ENCODE peak calls at places on chromosomes 12 and 14, in ten cellular contexts. W, P, M, R, S, Q, H, D, G and U are unnamed samples.

GRCh38 chr12:70849265-70849960 is 71.1 kb downstream of the PTPRR start:
- DNase-seq in W (no peak), P (no peak), M (no peak), R (no peak), S (no peak), Q (peak; percentile 32), H (peak; percentile 32), D (peak; percentile 2), G (peak; percentile 28), U (no peak)

GRCh38 chr12:104784592-104784991 is 173.5 kb downstream of the SLC41A2 start:
- DNase-seq in W (no peak), P (no peak), M (no peak), R (no peak), S (no peak), Q (peak; percentile 16), H (peak; percentile 79), D (no peak), G (no peak), U (no peak)

GRCh38 chr14:58107041-58107440 is 45.0 kb downstream of the ARMH4 start:
- DNase-seq in W (no peak), P (no peak), M (no peak), R (no peak), S (no peak), Q (no peak), H (no peak), D (no peak), G (no peak), U (no peak)

GRCh38 chr14:78088941-78089340 is 81.2 kb upstream of the NRXN3 start:
- DNase-seq in W (no peak), P (no peak), M (peak; percentile 11), R (no peak), S (peak; percentile 50), Q (no peak), H (peak; percentile 40), D (no peak), G (no peak), U (no peak)

GRCh38 chr12:112684742-112685141 is 106.8 kb upstream of the RPH3A start:
- DNase-seq in W (no peak), P (no peak), M (no peak), R (no peak), S (peak; percentile 41), Q (no peak), H (peak; percentile 59), D (peak; percentile 7), G (no peak), U (no peak)

GRCh38 chr12:88784166-88784565 is 203.9 kb upstream of the KITLG start:
- DNase-seq in W (no peak), P (no peak), M (no peak), R (no peak), S (no peak), Q (no peak), H (peak; percentile 56), D (no peak), G (no peak), U (no peak)

GRCh38 chr12:101581190-101581589 is 13.6 kb upstream of the MYBPC1 start:
- DNase-seq in W (no peak), P (no peak), M (no peak), R (no peak), S (no peak), Q (no peak), H (no peak), D (no peak), G (no peak), U (no peak)

GRCh38 chr12:106145539-106146447 is 7.0 kb upstream of the NUAK1 start:
- DNase-seq in W (peak; percentile 56), P (no peak), M (peak; percentile 68), R (no peak), S (peak; percentile 27), Q (no peak), H (peak; percentile 76), D (no peak), G (no peak), U (peak; percentile 18)

GRCh38 chr12:12070149-12070548 is 590 bp upstream of the BCL2L14 start:
- DNase-seq in W (no peak), P (no peak), M (no peak), R (no peak), S (no peak), Q (no peak), H (no peak), D (no peak), G (no peak), U (no peak)

GRCh38 chr12:43893670-43894069 is 57.8 kb downstream of the TMEM117 start:
- DNase-seq in W (no peak), P (no peak), M (no peak), R (no peak), S (no peak), Q (peak; percentile 80), H (no peak), D (no peak), G (no peak), U (no peak)

GRCh38 chr12:57138526-57139272 is 8.7 kb downstream of the LRP1-AS start:
- DNase-seq in W (peak; percentile 88), P (no peak), M (peak; percentile 91), R (no peak), S (no peak), Q (no peak), H (no peak), D (peak; percentile 83), G (no peak), U (peak; percentile 68)
- H3K27ac ChIP-seq in W (peak overlapping the region; percentile 99), P (no peak overlapping the region), M (peak overlapping the region; percentile 39), R (no peak overlapping the region), S (no peak overlapping the region), Q (peak overlapping the region; percentile 67), H (no peak overlapping the region), D (peak overlapping the region; percentile 86), G (peak overlapping the region; percentile 58), U (peak overlapping the region; percentile 75)

DNA sequence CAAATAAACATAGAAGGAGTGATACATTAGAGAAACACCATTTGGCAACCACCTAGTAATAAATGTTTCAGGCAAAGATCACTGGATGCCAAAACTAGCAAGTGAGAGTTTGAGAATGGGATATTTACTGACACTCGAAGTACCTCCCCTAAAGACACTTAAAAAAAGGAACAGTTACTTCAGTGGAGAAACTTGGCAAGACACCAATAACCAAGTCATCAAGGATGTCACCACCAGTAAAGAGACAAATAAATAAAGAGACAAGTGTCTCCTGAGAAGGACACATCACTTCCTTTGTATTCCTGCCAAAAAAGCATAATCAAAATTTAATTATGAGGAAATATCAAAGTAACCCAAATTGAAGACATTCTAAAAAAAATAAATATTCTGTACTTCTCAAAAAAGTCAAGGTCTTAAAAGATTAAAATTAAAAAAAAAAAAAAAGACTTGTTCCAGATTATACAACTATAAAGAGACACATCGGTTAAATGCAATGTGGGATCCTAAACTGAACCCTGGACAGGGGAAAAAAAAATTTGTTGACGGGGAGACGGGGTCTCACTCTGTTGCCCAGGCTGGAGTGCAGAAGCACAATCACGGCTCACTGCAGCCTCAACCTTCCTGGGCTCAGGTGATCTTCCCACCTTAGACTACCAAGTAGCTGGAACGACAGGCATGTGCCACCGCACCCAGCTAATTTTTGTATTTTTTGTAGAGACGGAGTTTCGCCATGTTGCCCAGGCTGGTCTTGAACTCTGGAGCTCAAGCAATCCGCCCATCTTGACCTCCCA is 26.4 kb downstream of the TM7SF3 start:
- DNase-seq in W (no peak), P (no peak), M (no peak), R (no peak), S (no peak), Q (peak; percentile 16), H (no peak), D (no peak), G (no peak), U (no peak)
- H3K27ac ChIP-seq in W (no peak overlapping the region), P (no peak overlapping the region), M (peak overlapping the region; percentile 4), R (no peak overlapping the region), S (no peak overlapping the region), Q (no peak overlapping the region), H (no peak overlapping the region), D (no peak overlapping the region), G (no peak overlapping the region), U (no peak overlapping the region)

GRCh38 chr12:66041651-66042363 is 88.7 kb downstream of the LLPH start:
- DNase-seq in W (no peak), P (no peak), M (no peak), R (no peak), S (no peak), Q (no peak), H (no peak), D (no peak), G (no peak), U (no peak)

GRCh38 chr12:66032739-66033138 is 97.8 kb downstream of the LLPH start:
- DNase-seq in W (no peak), P (no peak), M (no peak), R (no peak), S (no peak), Q (no peak), H (no peak), D (no peak), G (no peak), U (no peak)

GRCh38 chr12:66035289-66035961 is 95.1 kb downstream of the LLPH start:
- DNase-seq in W (no peak), P (no peak), M (no peak), R (no peak), S (no peak), Q (peak; percentile 69), H (peak; percentile 28), D (peak; percentile 42), G (peak; percentile 32), U (no peak)

DNA sequence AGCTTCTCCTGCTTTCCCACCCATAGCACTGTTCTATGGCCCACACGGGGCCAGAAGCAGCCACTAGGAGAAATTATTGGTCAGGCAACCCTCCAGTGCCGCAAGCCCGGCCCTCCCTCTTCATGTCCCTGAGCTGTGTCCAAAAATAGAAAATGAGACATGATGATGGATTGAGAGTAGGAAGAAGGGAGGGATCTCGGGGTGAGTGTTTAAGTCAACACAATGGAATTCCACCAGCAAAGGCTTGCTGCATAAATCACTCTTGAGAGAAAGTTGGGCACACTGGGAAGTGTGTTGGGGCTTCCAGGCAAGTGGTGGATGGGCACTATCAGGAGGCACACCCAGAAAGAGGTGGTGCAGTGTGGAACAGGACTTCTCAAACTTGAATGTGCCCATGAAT is 94.2 kb downstream of the LLPH start:
- DNase-seq in W (peak; percentile 40), P (no peak), M (no peak), R (no peak), S (no peak), Q (peak; percentile 99), H (peak; percentile 22), D (peak; percentile 60), G (peak; percentile 89), U (peak; percentile 47)
- H3K27ac ChIP-seq in W (peak overlapping the region; percentile 58), P (no peak overlapping the region), M (no peak overlapping the region), R (no peak overlapping the region), S (no peak overlapping the region), Q (no peak overlapping the region), H (no peak overlapping the region), D (no peak overlapping the region), G (peak overlapping the region; percentile 67), U (peak overlapping the region; percentile 64)

DNA sequence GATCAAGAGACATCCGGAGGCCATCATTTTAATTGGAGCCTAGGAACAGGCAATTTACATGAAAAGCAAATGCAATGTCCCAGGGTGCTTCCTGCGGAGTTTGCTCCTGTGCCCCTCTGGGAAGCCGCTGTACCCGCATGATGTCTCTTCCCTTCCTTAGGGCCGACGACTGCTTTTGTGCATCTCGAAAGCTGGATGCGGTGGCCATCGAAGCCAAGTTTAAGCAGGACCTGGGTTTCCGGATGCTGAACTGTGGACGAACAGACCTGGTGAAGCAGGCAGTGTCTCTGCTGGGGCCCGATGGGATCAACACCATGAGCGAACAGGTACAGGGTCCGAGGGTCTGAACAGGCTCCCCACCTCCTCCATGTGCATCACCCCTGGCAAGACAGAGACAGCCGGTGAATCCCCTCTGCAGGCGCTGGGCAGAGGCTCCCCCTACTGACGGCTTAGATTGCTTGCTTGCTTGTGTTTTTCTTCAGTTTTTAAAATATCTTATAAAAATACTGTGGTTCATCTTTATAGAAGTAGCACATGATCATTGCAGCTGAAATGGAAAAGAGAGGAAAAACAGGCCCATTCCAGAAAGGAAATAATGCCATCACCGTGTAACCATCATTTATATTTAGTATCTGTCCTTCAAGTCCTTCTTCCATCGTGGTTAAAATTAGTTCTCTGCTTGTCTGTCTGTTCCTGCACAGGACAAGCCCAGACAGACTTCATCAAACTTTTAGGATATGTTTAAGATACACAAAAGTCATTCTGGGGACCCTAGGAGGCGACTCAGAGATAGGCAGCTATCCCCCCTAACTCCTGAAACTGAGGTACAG is 75.4 kb upstream of the PWP1 start:
- DNase-seq in W (no peak), P (peak; percentile 36), M (no peak), R (no peak), S (peak; percentile 85), Q (peak; percentile 38), H (peak; percentile 66), D (peak; percentile 12), G (peak; percentile 41), U (peak; percentile 21)
- H3K27ac ChIP-seq in W (no peak overlapping the region), P (no peak overlapping the region), M (no peak overlapping the region), R (no peak overlapping the region), S (no peak overlapping the region), Q (no peak overlapping the region), H (no peak overlapping the region), D (no peak overlapping the region), G (no peak overlapping the region), U (no peak overlapping the region)